ENCODE peak calls at places on chromosomes 4 and X, in ten cellular contexts. K is lower lobe of right lung; F is tibial artery; I is uterus; B is fibroblast of villous mesenchyme; M is fibroblast of mammary gland; W is cardiac muscle cell; U is kidney; Q is Peyer's patch; H is CD8-positive, alpha-beta T cell. D is an unnamed sample.

GRCh38 chrX:48465336-48465933 is 4.6 kb downstream of the SLC38A5 start:
- DNase-seq in K (no peak), F (no peak), I (no peak), B (peak), M (peak), W (no peak), U (no peak), Q (no peak), H (no peak), D (peak)

GRCh38 chrX:7372843-7373525 is 225.0 kb upstream of the PUDP start:
- DNase-seq in K (no peak), F (no peak), I (no peak), B (peak), M (peak), W (no peak), U (no peak), Q (no peak), H (no peak), D (peak)

GRCh38 chr4:26424838-26425237 is 65.4 kb downstream of the CCKAR start:
- DNase-seq in K (no peak), F (no peak), I (no peak), B (no peak), M (no peak), W (no peak), U (no peak), Q (no peak), H (no peak), D (no peak)

GRCh38 chr4:147731611-147732515 is at the start of gene ARHGAP10:
- DNase-seq in K (peak), F (peak), I (peak), B (peak), M (peak), W (peak), U (peak), Q (peak), H (peak), D (peak)

GRCh38 chrX:57587607-57588006 is 4.2 kb upstream of the ZXDB start:
- DNase-seq in K (no peak), F (no peak), I (no peak), B (no peak), M (no peak), W (no peak), U (no peak), Q (no peak), H (no peak), D (no peak)

GRCh38 chr4:13112030-13112429 is 372.1 kb downstream of the RAB28 start:
- DNase-seq in K (no peak), F (no peak), I (no peak), B (no peak), M (no peak), W (no peak), U (no peak), Q (no peak), H (no peak), D (no peak)

GRCh38 chr4:78561677-78562076 is 10.1 kb downstream of the ANXA3 start:
- DNase-seq in K (no peak), F (no peak), I (no peak), B (no peak), M (no peak), W (no peak), U (no peak), Q (no peak), H (no peak), D (peak)

GRCh38 chr4:87069037-87069742 is 134.4 kb downstream of the AFF1 start:
- DNase-seq in K (no peak), F (no peak), I (no peak), B (no peak), M (no peak), W (no peak), U (no peak), Q (no peak), H (no peak), D (no peak)

GRCh38 chr4:84058201-84058600 is 440.9 kb downstream of the NKX6-1 start:
- DNase-seq in K (no peak), F (no peak), I (no peak), B (no peak), M (no peak), W (no peak), U (no peak), Q (no peak), H (no peak), D (no peak)

GRCh38 chrX:100413231-100413630 is 3.2 kb upstream of the PCDH19 start:
- DNase-seq in K (no peak), F (peak), I (no peak), B (peak), M (peak), W (peak), U (no peak), Q (no peak), H (no peak), D (peak)

GRCh38 chrX:11532291-11533075 is 133.2 kb downstream of the ARHGAP6 start:
- DNase-seq in K (no peak), F (no peak), I (no peak), B (peak), M (no peak), W (no peak), U (no peak), Q (no peak), H (no peak), D (no peak)

GRCh38 chrX:69238153-69238959 is 73.1 kb upstream of the PJA1 start:
- DNase-seq in K (no peak), F (no peak), I (no peak), B (no peak), M (peak), W (peak), U (no peak), Q (no peak), H (no peak), D (no peak)

GRCh38 chr4:138972956-138973819 is 42.4 kb upstream of the NOCT start:
- DNase-seq in K (no peak), F (no peak), I (no peak), B (no peak), M (no peak), W (peak), U (no peak), Q (no peak), H (no peak), D (no peak)

GRCh38 chr4:118968006-118968405 is 79.4 kb downstream of the SYNPO2 start:
- DNase-seq in K (peak), F (peak), I (peak), B (peak), M (peak), W (peak), U (peak), Q (no peak), H (no peak), D (peak)

GRCh38 chr4:142353149-142353738 is 492.9 kb downstream of the INPP4B start:
- DNase-seq in K (no peak), F (no peak), I (no peak), B (peak), M (peak), W (peak), U (no peak), Q (no peak), H (no peak), D (peak)

GRCh38 chr4:131499139-131499873 is 1649.8 kb upstream of the PCDH10 start:
- DNase-seq in K (no peak), F (no peak), I (no peak), B (peak), M (peak), W (no peak), U (no peak), Q (no peak), H (no peak), D (peak)

GRCh38 chr4:127586922-127587571 is 45.7 kb upstream of the INTU start:
- DNase-seq in K (no peak), F (no peak), I (no peak), B (peak), M (peak), W (peak), U (no peak), Q (no peak), H (no peak), D (peak)

GRCh38 chr4:167177925-167178324 is 56.4 kb downstream of the SPOCK3 start:
- DNase-seq in K (no peak), F (no peak), I (no peak), B (no peak), M (no peak), W (peak), U (no peak), Q (no peak), H (no peak), D (no peak)

GRCh38 chr4:180675368-180675675 is 1567.9 kb upstream of the TENM3 start:
- DNase-seq in K (no peak), F (no peak), I (no peak), B (no peak), M (no peak), W (no peak), U (no peak), Q (no peak), H (no peak), D (no peak)

GRCh38 chr4:40596522-40596921 is 33.1 kb downstream of the RBM47 start:
- DNase-seq in K (no peak), F (no peak), I (no peak), B (no peak), M (no peak), W (no peak), U (no peak), Q (no peak), H (no peak), D (no peak)

GRCh38 chr4:5626916-5627315 is 81.4 kb downstream of the EVC2 start:
- DNase-seq in K (no peak), F (no peak), I (no peak), B (no peak), M (no peak), W (no peak), U (no peak), Q (no peak), H (no peak), D (no peak)

GRCh38 chr4:154569584-154569983 is 6.8 kb downstream of the FGB start:
- DNase-seq in K (no peak), F (no peak), I (no peak), B (no peak), M (no peak), W (no peak), U (no peak), Q (no peak), H (no peak), D (no peak)

GRCh38 chr4:111814961-111815360 is 330.3 kb upstream of the FAM241A start:
- DNase-seq in K (no peak), F (no peak), I (no peak), B (no peak), M (no peak), W (no peak), U (no peak), Q (no peak), H (no peak), D (no peak)

GRCh38 chr4:140710784-140711622 is 45.2 kb downstream of the TBC1D9 start:
- DNase-seq in K (no peak), F (no peak), I (no peak), B (no peak), M (no peak), W (no peak), U (no peak), Q (no peak), H (no peak), D (no peak)

GRCh38 chr4:11954093-11954492 is 525.4 kb upstream of the HS3ST1 start:
- DNase-seq in K (no peak), F (no peak), I (no peak), B (no peak), M (peak), W (peak), U (no peak), Q (no peak), H (no peak), D (peak)

GRCh38 chr4:176339936-176340761 is 20.4 kb downstream of the SPCS3 start:
- DNase-seq in K (no peak), F (no peak), I (no peak), B (no peak), M (peak), W (no peak), U (no peak), Q (no peak), H (no peak), D (peak)

GRCh38 chr4:1010522-1011021 is 854 bp upstream of the FGFRL1 start:
- DNase-seq in K (peak), F (peak), I (peak), B (peak), M (peak), W (no peak), U (peak), Q (peak), H (peak), D (peak)

GRCh38 chr4:169098054-169098896 is 88.2 kb upstream of the CBR4 start:
- DNase-seq in K (no peak), F (no peak), I (no peak), B (no peak), M (no peak), W (no peak), U (no peak), Q (no peak), H (no peak), D (peak)

GRCh38 chr4:74932832-74933561 is at the start of gene PARM1:
- DNase-seq in K (peak), F (peak), I (peak), B (peak), M (peak), W (peak), U (peak), Q (peak), H (no peak), D (peak)

GRCh38 chrX:68896581-68896980 is 67.8 kb downstream of the EFNB1 start:
- DNase-seq in K (no peak), F (no peak), I (no peak), B (no peak), M (no peak), W (no peak), U (no peak), Q (no peak), H (no peak), D (no peak)

GRCh38 chrX:73851014-73852009 is 288.3 kb downstream of the CHIC1 start:
- DNase-seq in K (no peak), F (no peak), I (peak), B (peak), M (peak), W (no peak), U (peak), Q (no peak), H (no peak), D (no peak)
- H3K4me3 ChIP-seq in K (no peak), F (no peak), I (peak), B (peak), M (peak), W (no peak), U (no peak), Q (peak), H (no peak), D (no peak)

GRCh38 chr4:125522992-125523391 is 208.2 kb downstream of the FAT4 start:
- DNase-seq in K (no peak), F (no peak), I (no peak), B (no peak), M (no peak), W (no peak), U (no peak), Q (no peak), H (no peak), D (no peak)

GRCh38 chr4:125529071-125529470 is 214.3 kb downstream of the FAT4 start:
- DNase-seq in K (no peak), F (no peak), I (no peak), B (no peak), M (peak), W (no peak), U (no peak), Q (no peak), H (no peak), D (peak)

GRCh38 chr4:125520258-125520990 is 205.7 kb downstream of the FAT4 start:
- DNase-seq in K (no peak), F (no peak), I (no peak), B (peak), M (no peak), W (no peak), U (no peak), Q (no peak), H (no peak), D (peak)

GRCh38 chr4:125522588-125522987 is 207.8 kb downstream of the FAT4 start:
- DNase-seq in K (no peak), F (no peak), I (no peak), B (no peak), M (no peak), W (no peak), U (no peak), Q (no peak), H (no peak), D (no peak)

DNA sequence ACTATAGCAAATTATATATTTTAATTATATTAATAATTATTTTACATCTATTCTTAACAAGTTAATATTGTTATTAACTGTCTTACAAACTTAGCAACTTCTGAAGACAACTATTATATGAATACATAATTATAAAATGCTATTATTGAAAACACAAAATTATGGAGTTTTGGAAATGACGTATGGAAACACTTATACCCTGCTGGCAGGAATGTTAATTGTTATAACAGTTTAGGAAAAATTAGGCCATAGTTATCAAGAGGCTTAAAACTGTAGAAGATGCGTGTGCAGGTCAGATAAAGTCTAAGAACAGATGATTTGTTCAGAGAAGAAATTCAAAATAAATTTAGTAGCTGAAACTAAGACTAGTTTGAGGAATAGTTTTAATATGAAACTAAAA is 211.7 kb downstream of the FAT4 start:
- DNase-seq in K (no peak), F (no peak), I (no peak), B (no peak), M (peak), W (no peak), U (no peak), Q (no peak), H (no peak), D (peak)
- TF ChIP-seq CTCF in K (no peak), F (no peak), I (no peak), B (peak), M (peak), W (no peak), U (no peak), Q (no peak), H (no peak), D (peak)

GRCh38 chrX:80810365-80810978 is 795 bp upstream of the BRWD3 start:
- DNase-seq in K (no peak), F (no peak), I (no peak), B (no peak), M (no peak), W (no peak), U (no peak), Q (no peak), H (no peak), D (no peak)

GRCh38 chrX:80806557-80806956 is 3.1 kb downstream of the BRWD3 start:
- DNase-seq in K (no peak), F (no peak), I (no peak), B (no peak), M (no peak), W (no peak), U (no peak), Q (no peak), H (no peak), D (no peak)

GRCh38 chrX:80808854-80809493 is 703 bp downstream of the BRWD3 start:
- DNase-seq in K (no peak), F (peak), I (peak), B (peak), M (no peak), W (peak), U (no peak), Q (peak), H (peak), D (no peak)

GRCh38 chrX:80808160-80808735 is 1.4 kb downstream of the BRWD3 start:
- DNase-seq in K (peak), F (peak), I (peak), B (peak), M (peak), W (peak), U (peak), Q (peak), H (peak), D (peak)

GRCh38 chrX:80807606-80808159 is 2.0 kb downstream of the BRWD3 start:
- DNase-seq in K (no peak), F (no peak), I (no peak), B (peak), M (no peak), W (no peak), U (no peak), Q (no peak), H (no peak), D (no peak)
- H3K4me3 ChIP-seq in K (peak), F (peak), I (peak), B (peak), M (peak), W (peak), U (peak), Q (peak), H (peak), D (peak)

DNA sequence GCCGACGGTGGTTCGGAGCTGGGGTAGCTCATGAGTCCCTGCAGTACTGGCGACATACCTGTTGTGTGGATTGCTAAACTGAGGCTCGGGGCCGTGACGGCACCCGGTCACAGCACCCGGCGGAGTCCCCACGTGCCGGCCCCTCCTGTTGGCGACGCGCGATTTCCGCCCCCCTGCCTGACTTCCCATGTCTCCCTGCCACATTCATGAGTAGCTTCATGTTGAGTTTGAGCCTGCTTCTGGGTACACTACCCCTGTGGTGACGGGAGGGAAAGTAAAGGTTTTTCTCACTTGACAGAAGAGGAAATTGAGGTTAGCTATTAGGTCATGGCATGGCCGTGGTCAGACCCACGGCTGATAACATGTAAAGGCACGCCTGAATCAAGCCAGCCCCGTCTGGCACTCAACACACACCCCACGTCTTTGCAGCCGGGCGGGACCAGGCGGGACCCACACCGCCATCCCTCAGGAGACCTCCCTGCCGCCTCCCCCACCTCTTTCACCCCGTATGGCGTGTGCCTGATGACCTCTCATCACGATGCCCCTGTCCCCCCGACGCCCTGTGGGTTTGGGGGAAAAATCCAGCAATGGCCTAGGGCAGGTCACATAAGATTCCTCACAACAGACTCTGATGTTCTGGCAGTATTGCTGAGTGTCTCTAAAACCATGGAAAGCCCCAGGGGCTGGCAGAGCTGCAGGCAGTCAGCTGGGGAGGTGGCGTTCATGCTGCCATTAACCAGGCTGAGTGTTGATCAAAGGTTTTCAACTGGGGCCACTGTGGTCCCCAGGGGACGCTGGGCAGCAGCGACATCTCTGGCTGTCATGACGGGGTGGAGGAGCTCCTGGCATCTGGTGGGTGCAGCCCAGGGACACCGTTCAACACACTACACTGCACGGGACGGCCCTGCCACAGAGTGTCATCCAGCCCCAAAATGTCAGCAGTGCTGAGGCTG is 29.2 kb downstream of the P2RY8 start:
- DNase-seq in K (peak), F (no peak), I (no peak), B (no peak), M (no peak), W (no peak), U (peak), Q (no peak), H (peak), D (no peak)
- TF ChIP-seq CTCF in K (no peak), F (no peak), I (no peak), B (no peak), M (no peak), W (no peak), U (no peak), Q (no peak), H (no peak), D (no peak)

D was measured in fibroblast of pulmonary artery.